ENCODE peak calls at places on chromosome 21, in four cellular contexts. G, C, Z and J are unnamed samples.

GRCh38 chr21:31218830-31219608 is 125.0 kb downstream of the TIAM1 start:
- DNase-seq in Z (no peak), C (peak; percentile 22), G (peak; percentile 61), J (no peak)

GRCh38 chr21:44583800-44584147 is 3.4 kb upstream of the KRTAP10-5 start:
- DNase-seq in G (no peak), Z (peak; percentile 38), C (no peak), J (no peak)

GRCh38 chr21:40546657-40547056 is 300.3 kb downstream of the DSCAM start:
- DNase-seq in C (no peak), Z (no peak), G (no peak), J (no peak)

GRCh38 chr21:21715286-21715969 is 717.2 kb downstream of the NCAM2 start:
- DNase-seq in Z (no peak), C (no peak), G (peak; percentile 97), J (no peak)

GRCh38 chr21:20311388-20311787 is 686.8 kb upstream of the NCAM2 start:
- DNase-seq in G (no peak), Z (no peak), C (no peak), J (no peak)

GRCh38 chr21:16388291-16388690 is 658.5 kb downstream of the USP25 start:
- DNase-seq in Z (no peak), C (no peak), G (no peak), J (no peak)

GRCh38 chr21:10640446-10640845 is 119.1 kb downstream of the TPTE start:
- DNase-seq in Z (no peak), G (no peak), C (no peak), J (no peak)

GRCh38 chr21:28454978-28455600 is 537.6 kb downstream of the LTN1 start:
- DNase-seq in G (peak; percentile 48), C (no peak), Z (no peak), J (no peak)

DNA sequence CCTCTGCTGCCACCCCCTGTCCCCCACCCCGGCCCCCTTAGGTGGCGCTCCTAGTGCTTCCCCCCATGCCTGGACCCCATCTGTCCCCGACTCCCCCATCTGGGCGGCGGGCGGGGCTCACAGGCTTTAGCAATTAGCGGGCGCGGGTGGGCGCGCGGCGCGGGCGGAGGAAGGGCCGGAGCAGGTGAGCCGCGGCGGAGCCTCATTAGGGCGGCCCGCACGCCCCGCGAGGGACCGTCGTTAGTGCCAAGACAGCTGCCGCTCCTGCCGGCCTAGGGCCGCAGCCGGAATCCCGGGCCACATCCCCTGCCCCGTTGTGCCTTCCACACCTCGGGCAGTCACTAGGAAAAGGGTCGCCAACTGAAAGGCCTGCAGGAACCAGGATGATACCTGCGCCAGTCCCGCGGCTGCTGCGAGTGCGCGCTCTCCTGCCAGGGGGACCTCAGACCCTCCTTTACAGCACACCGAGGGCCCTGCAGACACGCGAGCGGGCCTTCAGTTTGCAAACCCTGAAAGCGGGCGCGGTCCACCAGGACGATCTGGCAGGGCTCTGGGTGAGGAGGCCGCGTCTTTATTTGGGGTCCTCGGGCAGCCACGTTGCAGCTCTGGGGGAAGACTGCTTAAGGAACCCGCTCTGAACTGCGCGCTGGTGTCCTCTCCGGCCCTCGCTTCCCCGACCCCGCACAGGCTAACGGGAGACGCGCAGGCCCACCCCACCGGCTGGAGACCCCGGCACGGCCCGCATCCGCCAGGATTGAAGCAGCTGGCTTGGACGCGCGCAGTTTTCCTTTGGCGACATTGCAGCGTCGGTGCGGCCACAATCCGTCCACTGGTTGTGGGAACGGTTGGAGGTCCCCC is 7.6 kb downstream of the OLIG2 start:
- DNase-seq in G (no peak), C (no peak), Z (no peak), J (no peak)
- H3K4me3 ChIP-seq in G (no peak overlapping the region), C (no peak overlapping the region), Z (no peak overlapping the region), J (no peak overlapping the region)

GRCh38 chr21:35349378-35350080 is 300.4 kb upstream of the RUNX1 start:
- DNase-seq in C (no peak), G (peak; percentile 92), Z (no peak), J (no peak)

GRCh38 chr21:35346697-35347096 is 297.6 kb upstream of the RUNX1 start:
- DNase-seq in G (no peak), Z (no peak), C (no peak), J (no peak)

GRCh38 chr21:35350965-35351364 is 301.9 kb upstream of the RUNX1 start:
- DNase-seq in C (no peak), Z (no peak), G (peak; percentile 36), J (no peak)

GRCh38 chr21:35345954-35346353 is 296.9 kb upstream of the RUNX1 start:
- DNase-seq in G (no peak), C (no peak), Z (no peak), J (no peak)

DNA sequence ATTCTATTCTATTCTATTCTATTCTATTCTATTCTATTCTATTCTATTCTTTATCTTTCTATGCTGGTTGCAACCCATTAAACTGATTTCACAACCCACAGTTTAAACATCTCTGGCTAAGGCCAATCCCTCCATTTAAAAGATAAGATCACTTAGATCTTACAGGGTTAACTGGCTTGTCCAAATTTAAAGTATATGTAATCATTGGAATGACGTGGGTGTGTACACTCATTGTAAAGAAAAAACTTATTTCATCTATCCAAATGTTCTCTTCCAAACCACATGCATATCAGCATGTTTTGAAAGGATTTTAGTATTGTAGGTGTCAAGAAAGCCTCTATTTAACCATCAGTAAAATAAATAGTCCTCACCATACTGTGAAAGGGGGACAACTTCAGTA is 299.6 kb upstream of the RUNX1 start:
- DNase-seq in C (no peak), Z (no peak), G (peak; percentile 43), J (no peak)
- H3K27ac ChIP-seq in C (no peak overlapping the region), Z (no peak overlapping the region), G (no peak overlapping the region), J (no peak overlapping the region)

DNA sequence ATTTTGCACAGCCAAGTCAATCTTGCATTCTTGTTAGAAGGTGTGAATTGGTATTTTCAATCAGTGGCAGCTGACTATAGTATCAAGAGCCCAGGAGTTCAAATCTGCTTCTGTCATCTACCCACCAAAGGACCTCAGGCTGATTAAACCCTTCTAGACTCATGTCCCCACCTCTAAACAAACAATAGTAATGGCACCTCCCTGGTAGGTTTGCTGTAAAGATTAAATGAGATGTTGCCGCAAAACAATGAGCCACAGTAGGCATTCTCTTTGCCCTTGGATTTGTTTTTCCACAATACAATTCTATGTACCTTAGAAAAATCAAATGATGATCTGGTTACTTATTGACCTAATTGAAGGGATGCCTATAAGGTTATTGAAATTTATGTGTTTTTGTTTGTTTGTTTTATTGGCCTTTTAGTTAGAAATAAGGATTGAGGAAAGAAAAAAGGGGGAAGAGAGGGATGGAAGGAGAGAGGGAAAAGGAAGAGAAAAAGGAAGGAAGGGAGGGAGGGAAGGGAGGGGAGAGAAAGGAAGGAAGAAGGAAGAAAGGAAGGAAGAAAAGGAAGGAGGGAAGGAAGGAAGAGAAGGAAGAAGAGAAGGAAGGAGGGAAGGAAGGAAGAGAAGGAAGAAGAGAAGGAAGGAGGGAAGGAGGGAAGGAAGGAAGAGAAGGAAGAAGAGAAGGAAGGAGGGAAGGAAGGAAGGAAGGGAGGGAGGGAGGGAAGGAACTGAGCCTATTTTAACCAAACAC is 110.7 kb downstream of the ETS2 start:
- DNase-seq in G (no peak), C (no peak), Z (no peak), J (no peak)
- H3K4me3 ChIP-seq in G (no peak overlapping the region), C (no peak overlapping the region), Z (no peak overlapping the region), J (no peak overlapping the region)

DNA sequence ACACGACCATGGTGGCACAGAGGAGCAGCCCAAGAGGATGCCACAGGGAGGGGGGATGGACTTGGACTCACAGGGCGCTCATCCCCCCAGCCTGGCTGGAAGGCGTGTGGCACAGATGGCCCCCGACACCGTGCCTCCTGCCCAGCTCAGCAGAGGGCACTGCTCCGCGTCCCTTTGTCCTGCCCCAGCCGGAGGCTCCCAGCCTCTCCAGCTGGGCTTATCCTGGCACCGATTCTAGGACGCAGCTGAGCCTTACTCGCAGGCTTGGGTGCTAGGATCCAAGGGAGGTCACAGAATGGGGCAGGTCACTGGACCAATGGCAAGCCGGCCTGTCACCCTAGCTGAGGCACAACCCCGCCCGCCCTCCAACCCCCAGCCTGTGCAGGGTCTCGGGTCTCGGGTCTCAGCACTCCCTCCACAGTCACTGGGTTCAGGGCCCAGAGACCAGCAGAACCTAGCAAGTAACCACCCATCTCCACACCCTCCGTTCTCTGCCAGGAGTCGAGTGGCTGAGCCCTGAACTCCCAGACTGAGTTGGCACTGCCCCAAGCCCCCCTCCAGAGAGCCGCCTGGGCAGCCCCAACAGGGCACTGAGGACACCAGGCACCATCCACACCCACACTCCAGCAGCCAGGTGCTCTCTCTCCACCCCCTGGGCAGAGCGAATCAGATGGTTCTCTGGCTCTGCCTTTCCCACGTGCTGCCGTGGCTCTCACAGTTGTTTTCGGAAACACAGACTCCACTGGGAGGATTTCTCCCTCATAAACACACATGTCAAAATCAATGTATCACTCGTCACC is 13.8 kb downstream of the WDR4 start:
- DNase-seq in Z (no peak), C (no peak), G (no peak), J (no peak)
- H3K27ac ChIP-seq in Z (no peak overlapping the region), C (no peak overlapping the region), G (no peak overlapping the region), J (no peak overlapping the region)

GRCh38 chr21:14550200-14550599 is 4.1 kb upstream of the SAMSN1 start:
- DNase-seq in C (no peak), Z (peak; percentile 36), G (no peak), J (no peak)
- H3K4me3 ChIP-seq in C (no peak overlapping the region), Z (peak overlapping the region; percentile 35), G (no peak overlapping the region), J (no peak overlapping the region)

DNA sequence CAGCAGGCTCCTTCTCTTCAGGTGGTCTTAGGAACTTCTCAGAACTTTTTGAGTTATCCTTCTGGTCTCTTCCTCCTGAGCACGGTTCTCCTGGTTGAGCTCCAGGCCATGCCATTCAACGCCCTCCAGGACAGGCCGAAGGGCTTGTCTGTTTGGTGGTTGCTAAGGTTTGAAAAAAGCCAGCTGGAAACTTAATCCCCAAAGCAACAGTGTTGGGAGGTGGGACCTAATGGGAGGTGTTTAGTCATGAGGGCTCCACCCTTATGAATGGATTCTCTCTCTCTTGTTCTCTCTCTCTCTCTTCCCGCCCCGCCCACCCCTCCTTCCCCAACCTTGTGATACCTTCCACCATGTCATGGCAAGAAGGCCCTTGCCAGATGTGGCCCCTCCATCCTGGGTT is 856 bp downstream of the KCNE1 start:
- DNase-seq in G (no peak), Z (no peak), C (no peak), J (no peak)
- H3K27ac ChIP-seq in G (no peak overlapping the region), Z (no peak overlapping the region), C (no peak overlapping the region), J (no peak overlapping the region)

GRCh38 chr21:45983981-45984551 is 2.5 kb downstream of the COL6A1 start:
- DNase-seq in Z (no peak), G (no peak), C (no peak), J (no peak)
- H3K4me3 ChIP-seq in Z (no peak overlapping the region), G (peak overlapping the region; percentile 90), C (no peak overlapping the region), J (no peak overlapping the region)